ENCODE peak calls at places on chromosomes 3 and 15, in nine cellular contexts. One of them, this sample, is unnamed.

GRCh38 chr3:58090351-58090750 is 82.1 kb downstream of the FLNB start:
- DNase-seq in T-helper 17 cell: no peak
- DNase-seq in stimulated activated CD4-positive, alpha-beta T cell treated with anti-CD3 and anti-CD28 coated beads, Interleukin-4, amount 100 ng/mL, for 1 hour: no peak
- DNase-seq in GM04504: no peak
- DNase-seq in posterior cingulate gyrus: no peak
- DNase-seq in HS-5: no peak
- DNase-seq in stimulated activated CD8-positive, alpha-beta memory T cell treated with anti-CD3 and anti-CD28 coated beads, Interleukin-7, amount 100 ng/mL, for 24 hours: no peak
- DNase-seq in ELF-1: no peak
- DNase-seq in Daoy: no peak
- DNase-seq in this sample: no peak

GRCh38 chr3:18223591-18224338 is 201.4 kb downstream of the SATB1 start:
- DNase-seq in T-helper 17 cell: no peak
- DNase-seq in stimulated activated CD4-positive, alpha-beta T cell treated with anti-CD3 and anti-CD28 coated beads, Interleukin-4, amount 100 ng/mL, for 1 hour: no peak
- DNase-seq in GM04504: no peak
- DNase-seq in posterior cingulate gyrus: no peak
- DNase-seq in HS-5: no peak
- DNase-seq in stimulated activated CD8-positive, alpha-beta memory T cell treated with anti-CD3 and anti-CD28 coated beads, Interleukin-7, amount 100 ng/mL, for 24 hours: no peak
- DNase-seq in ELF-1: no peak
- DNase-seq in Daoy: no peak
- DNase-seq in this sample: no peak

GRCh38 chr3:159787191-159787590 is 201.4 kb upstream of the IL12A start:
- DNase-seq in T-helper 17 cell: no peak
- DNase-seq in stimulated activated CD4-positive, alpha-beta T cell treated with anti-CD3 and anti-CD28 coated beads, Interleukin-4, amount 100 ng/mL, for 1 hour: no peak
- DNase-seq in GM04504: peak
- DNase-seq in posterior cingulate gyrus: no peak
- DNase-seq in HS-5: no peak
- DNase-seq in stimulated activated CD8-positive, alpha-beta memory T cell treated with anti-CD3 and anti-CD28 coated beads, Interleukin-7, amount 100 ng/mL, for 24 hours: no peak
- DNase-seq in ELF-1: peak
- DNase-seq in Daoy: peak
- DNase-seq in this sample: no peak

GRCh38 chr15:69757186-69757585 is 304.6 kb downstream of the RPLP1 start:
- DNase-seq in T-helper 17 cell: no peak
- DNase-seq in stimulated activated CD4-positive, alpha-beta T cell treated with anti-CD3 and anti-CD28 coated beads, Interleukin-4, amount 100 ng/mL, for 1 hour: peak
- DNase-seq in GM04504: no peak
- DNase-seq in posterior cingulate gyrus: no peak
- DNase-seq in HS-5: no peak
- DNase-seq in stimulated activated CD8-positive, alpha-beta memory T cell treated with anti-CD3 and anti-CD28 coated beads, Interleukin-7, amount 100 ng/mL, for 24 hours: peak
- DNase-seq in ELF-1: no peak
- DNase-seq in Daoy: peak
- DNase-seq in this sample: peak

GRCh38 chr3:10518506-10519150 is 13.2 kb upstream of the ATP2B2 start:
- DNase-seq in T-helper 17 cell: no peak
- DNase-seq in stimulated activated CD4-positive, alpha-beta T cell treated with anti-CD3 and anti-CD28 coated beads, Interleukin-4, amount 100 ng/mL, for 1 hour: no peak
- DNase-seq in GM04504: no peak
- DNase-seq in posterior cingulate gyrus: peak
- DNase-seq in HS-5: no peak
- DNase-seq in stimulated activated CD8-positive, alpha-beta memory T cell treated with anti-CD3 and anti-CD28 coated beads, Interleukin-7, amount 100 ng/mL, for 24 hours: no peak
- DNase-seq in ELF-1: no peak
- DNase-seq in Daoy: peak
- DNase-seq in this sample: no peak

GRCh38 chr3:164094546-164094945 is 983.8 kb downstream of the SI start:
- DNase-seq in T-helper 17 cell: no peak
- DNase-seq in stimulated activated CD4-positive, alpha-beta T cell treated with anti-CD3 and anti-CD28 coated beads, Interleukin-4, amount 100 ng/mL, for 1 hour: no peak
- DNase-seq in GM04504: no peak
- DNase-seq in posterior cingulate gyrus: no peak
- DNase-seq in HS-5: no peak
- DNase-seq in stimulated activated CD8-positive, alpha-beta memory T cell treated with anti-CD3 and anti-CD28 coated beads, Interleukin-7, amount 100 ng/mL, for 24 hours: no peak
- DNase-seq in ELF-1: no peak
- DNase-seq in Daoy: no peak
- DNase-seq in this sample: no peak

GRCh38 chr3:14774431-14774830 is 44.3 kb upstream of the FGD5 start:
- DNase-seq in T-helper 17 cell: no peak
- DNase-seq in stimulated activated CD4-positive, alpha-beta T cell treated with anti-CD3 and anti-CD28 coated beads, Interleukin-4, amount 100 ng/mL, for 1 hour: no peak
- DNase-seq in GM04504: no peak
- DNase-seq in posterior cingulate gyrus: no peak
- DNase-seq in HS-5: no peak
- DNase-seq in stimulated activated CD8-positive, alpha-beta memory T cell treated with anti-CD3 and anti-CD28 coated beads, Interleukin-7, amount 100 ng/mL, for 24 hours: no peak
- DNase-seq in ELF-1: no peak
- DNase-seq in Daoy: no peak
- DNase-seq in this sample: no peak

GRCh38 chr3:52055537-52056351 is 627 bp downstream of the DUSP7 start:
- DNase-seq in T-helper 17 cell: peak
- DNase-seq in stimulated activated CD4-positive, alpha-beta T cell treated with anti-CD3 and anti-CD28 coated beads, Interleukin-4, amount 100 ng/mL, for 1 hour: peak
- DNase-seq in GM04504: no peak
- DNase-seq in posterior cingulate gyrus: no peak
- DNase-seq in HS-5: no peak
- DNase-seq in stimulated activated CD8-positive, alpha-beta memory T cell treated with anti-CD3 and anti-CD28 coated beads, Interleukin-7, amount 100 ng/mL, for 24 hours: no peak
- DNase-seq in ELF-1: peak
- DNase-seq in Daoy: peak
- DNase-seq in this sample: no peak

GRCh38 chr3:141091416-141091815 is 40.3 kb downstream of the SPSB4 start:
- DNase-seq in T-helper 17 cell: no peak
- DNase-seq in stimulated activated CD4-positive, alpha-beta T cell treated with anti-CD3 and anti-CD28 coated beads, Interleukin-4, amount 100 ng/mL, for 1 hour: no peak
- DNase-seq in GM04504: no peak
- DNase-seq in posterior cingulate gyrus: no peak
- DNase-seq in HS-5: no peak
- DNase-seq in stimulated activated CD8-positive, alpha-beta memory T cell treated with anti-CD3 and anti-CD28 coated beads, Interleukin-7, amount 100 ng/mL, for 24 hours: no peak
- DNase-seq in ELF-1: no peak
- DNase-seq in Daoy: no peak
- DNase-seq in this sample: no peak

GRCh38 chr3:128784228-128784627 is 58.2 kb downstream of the RAB7A start:
- DNase-seq in T-helper 17 cell: peak
- DNase-seq in stimulated activated CD4-positive, alpha-beta T cell treated with anti-CD3 and anti-CD28 coated beads, Interleukin-4, amount 100 ng/mL, for 1 hour: peak
- DNase-seq in GM04504: no peak
- DNase-seq in posterior cingulate gyrus: peak
- DNase-seq in HS-5: no peak
- DNase-seq in stimulated activated CD8-positive, alpha-beta memory T cell treated with anti-CD3 and anti-CD28 coated beads, Interleukin-7, amount 100 ng/mL, for 24 hours: no peak
- DNase-seq in ELF-1: peak
- DNase-seq in Daoy: peak
- DNase-seq in this sample: peak

GRCh38 chr3:43620953-43621405 is 832 bp downstream of the ANO10 start:
- DNase-seq in T-helper 17 cell: no peak
- DNase-seq in stimulated activated CD4-positive, alpha-beta T cell treated with anti-CD3 and anti-CD28 coated beads, Interleukin-4, amount 100 ng/mL, for 1 hour: no peak
- DNase-seq in GM04504: no peak
- DNase-seq in posterior cingulate gyrus: no peak
- DNase-seq in HS-5: no peak
- DNase-seq in stimulated activated CD8-positive, alpha-beta memory T cell treated with anti-CD3 and anti-CD28 coated beads, Interleukin-7, amount 100 ng/mL, for 24 hours: no peak
- DNase-seq in ELF-1: no peak
- DNase-seq in Daoy: no peak
- DNase-seq in this sample: no peak

GRCh38 chr15:100781961-100782525 is 97.6 kb upstream of the ALDH1A3 start:
- DNase-seq in T-helper 17 cell: no peak
- DNase-seq in stimulated activated CD4-positive, alpha-beta T cell treated with anti-CD3 and anti-CD28 coated beads, Interleukin-4, amount 100 ng/mL, for 1 hour: no peak
- DNase-seq in GM04504: no peak
- DNase-seq in posterior cingulate gyrus: no peak
- DNase-seq in HS-5: no peak
- DNase-seq in stimulated activated CD8-positive, alpha-beta memory T cell treated with anti-CD3 and anti-CD28 coated beads, Interleukin-7, amount 100 ng/mL, for 24 hours: no peak
- DNase-seq in ELF-1: no peak
- DNase-seq in Daoy: no peak
- DNase-seq in this sample: no peak

GRCh38 chr3:29718661-29719065 is 437.8 kb downstream of the RBMS3 start:
- DNase-seq in T-helper 17 cell: no peak
- DNase-seq in stimulated activated CD4-positive, alpha-beta T cell treated with anti-CD3 and anti-CD28 coated beads, Interleukin-4, amount 100 ng/mL, for 1 hour: no peak
- DNase-seq in GM04504: no peak
- DNase-seq in posterior cingulate gyrus: no peak
- DNase-seq in HS-5: no peak
- DNase-seq in stimulated activated CD8-positive, alpha-beta memory T cell treated with anti-CD3 and anti-CD28 coated beads, Interleukin-7, amount 100 ng/mL, for 24 hours: no peak
- DNase-seq in ELF-1: no peak
- DNase-seq in Daoy: no peak
- DNase-seq in this sample: no peak

GRCh38 chr3:142931222-142931621 is 32.3 kb downstream of the PAQR9 start:
- DNase-seq in T-helper 17 cell: peak
- DNase-seq in stimulated activated CD4-positive, alpha-beta T cell treated with anti-CD3 and anti-CD28 coated beads, Interleukin-4, amount 100 ng/mL, for 1 hour: peak
- DNase-seq in GM04504: no peak
- DNase-seq in posterior cingulate gyrus: no peak
- DNase-seq in HS-5: no peak
- DNase-seq in stimulated activated CD8-positive, alpha-beta memory T cell treated with anti-CD3 and anti-CD28 coated beads, Interleukin-7, amount 100 ng/mL, for 24 hours: no peak
- DNase-seq in ELF-1: peak
- DNase-seq in Daoy: peak
- DNase-seq in this sample: no peak

GRCh38 chr3:171086914-171087313 is 60.4 kb upstream of the SLC2A2 start:
- DNase-seq in T-helper 17 cell: no peak
- DNase-seq in stimulated activated CD4-positive, alpha-beta T cell treated with anti-CD3 and anti-CD28 coated beads, Interleukin-4, amount 100 ng/mL, for 1 hour: no peak
- DNase-seq in GM04504: no peak
- DNase-seq in posterior cingulate gyrus: no peak
- DNase-seq in HS-5: no peak
- DNase-seq in stimulated activated CD8-positive, alpha-beta memory T cell treated with anti-CD3 and anti-CD28 coated beads, Interleukin-7, amount 100 ng/mL, for 24 hours: no peak
- DNase-seq in ELF-1: no peak
- DNase-seq in Daoy: no peak
- DNase-seq in this sample: no peak

GRCh38 chr3:36446230-36446629 is 65.9 kb downstream of the STAC start:
- DNase-seq in T-helper 17 cell: no peak
- DNase-seq in stimulated activated CD4-positive, alpha-beta T cell treated with anti-CD3 and anti-CD28 coated beads, Interleukin-4, amount 100 ng/mL, for 1 hour: no peak
- DNase-seq in GM04504: no peak
- DNase-seq in posterior cingulate gyrus: no peak
- DNase-seq in HS-5: no peak
- DNase-seq in stimulated activated CD8-positive, alpha-beta memory T cell treated with anti-CD3 and anti-CD28 coated beads, Interleukin-7, amount 100 ng/mL, for 24 hours: no peak
- DNase-seq in ELF-1: no peak
- DNase-seq in Daoy: no peak
- DNase-seq in this sample: no peak

GRCh38 chr3:110813541-110813940 is 258.1 kb upstream of the NECTIN3 start:
- DNase-seq in T-helper 17 cell: no peak
- DNase-seq in stimulated activated CD4-positive, alpha-beta T cell treated with anti-CD3 and anti-CD28 coated beads, Interleukin-4, amount 100 ng/mL, for 1 hour: no peak
- DNase-seq in GM04504: no peak
- DNase-seq in posterior cingulate gyrus: no peak
- DNase-seq in HS-5: no peak
- DNase-seq in stimulated activated CD8-positive, alpha-beta memory T cell treated with anti-CD3 and anti-CD28 coated beads, Interleukin-7, amount 100 ng/mL, for 24 hours: no peak
- DNase-seq in ELF-1: no peak
- DNase-seq in Daoy: peak
- DNase-seq in this sample: no peak

GRCh38 chr15:45795487-45796069 is 160.7 kb downstream of the SQOR start:
- DNase-seq in T-helper 17 cell: no peak
- DNase-seq in stimulated activated CD4-positive, alpha-beta T cell treated with anti-CD3 and anti-CD28 coated beads, Interleukin-4, amount 100 ng/mL, for 1 hour: no peak
- DNase-seq in GM04504: peak
- DNase-seq in posterior cingulate gyrus: peak
- DNase-seq in HS-5: no peak
- DNase-seq in stimulated activated CD8-positive, alpha-beta memory T cell treated with anti-CD3 and anti-CD28 coated beads, Interleukin-7, amount 100 ng/mL, for 24 hours: no peak
- DNase-seq in ELF-1: peak
- DNase-seq in Daoy: peak
- DNase-seq in this sample: no peak

GRCh38 chr3:17514597-17514996 is 227.8 kb downstream of the TBC1D5 start:
- DNase-seq in T-helper 17 cell: no peak
- DNase-seq in stimulated activated CD4-positive, alpha-beta T cell treated with anti-CD3 and anti-CD28 coated beads, Interleukin-4, amount 100 ng/mL, for 1 hour: no peak
- DNase-seq in GM04504: no peak
- DNase-seq in posterior cingulate gyrus: no peak
- DNase-seq in HS-5: no peak
- DNase-seq in stimulated activated CD8-positive, alpha-beta memory T cell treated with anti-CD3 and anti-CD28 coated beads, Interleukin-7, amount 100 ng/mL, for 24 hours: no peak
- DNase-seq in ELF-1: no peak
- DNase-seq in Daoy: no peak
- DNase-seq in this sample: no peak

GRCh38 chr3:140568842-140569520 is 108.9 kb upstream of the TRIM42 start:
- DNase-seq in T-helper 17 cell: no peak
- DNase-seq in stimulated activated CD4-positive, alpha-beta T cell treated with anti-CD3 and anti-CD28 coated beads, Interleukin-4, amount 100 ng/mL, for 1 hour: no peak
- DNase-seq in GM04504: no peak
- DNase-seq in posterior cingulate gyrus: peak
- DNase-seq in HS-5: no peak
- DNase-seq in stimulated activated CD8-positive, alpha-beta memory T cell treated with anti-CD3 and anti-CD28 coated beads, Interleukin-7, amount 100 ng/mL, for 24 hours: no peak
- DNase-seq in ELF-1: no peak
- DNase-seq in Daoy: no peak
- DNase-seq in this sample: no peak

GRCh38 chr3:194112120-194113106 is 23.5 kb upstream of the HES1 start:
- DNase-seq in T-helper 17 cell: no peak
- DNase-seq in stimulated activated CD4-positive, alpha-beta T cell treated with anti-CD3 and anti-CD28 coated beads, Interleukin-4, amount 100 ng/mL, for 1 hour: no peak
- DNase-seq in GM04504: no peak
- DNase-seq in posterior cingulate gyrus: no peak
- DNase-seq in HS-5: no peak
- DNase-seq in stimulated activated CD8-positive, alpha-beta memory T cell treated with anti-CD3 and anti-CD28 coated beads, Interleukin-7, amount 100 ng/mL, for 24 hours: no peak
- DNase-seq in ELF-1: peak
- DNase-seq in Daoy: no peak
- DNase-seq in this sample: no peak

GRCh38 chr15:89115547-89115946 is 27.3 kb downstream of the ABHD2 start:
- DNase-seq in T-helper 17 cell: no peak
- DNase-seq in stimulated activated CD4-positive, alpha-beta T cell treated with anti-CD3 and anti-CD28 coated beads, Interleukin-4, amount 100 ng/mL, for 1 hour: no peak
- DNase-seq in GM04504: no peak
- DNase-seq in posterior cingulate gyrus: no peak
- DNase-seq in HS-5: no peak
- DNase-seq in stimulated activated CD8-positive, alpha-beta memory T cell treated with anti-CD3 and anti-CD28 coated beads, Interleukin-7, amount 100 ng/mL, for 24 hours: no peak
- DNase-seq in ELF-1: no peak
- DNase-seq in Daoy: no peak
- DNase-seq in this sample: no peak

GRCh38 chr15:23504003-23504402 is 57.0 kb upstream of the GOLGA6L2 start:
- DNase-seq in T-helper 17 cell: no peak
- DNase-seq in stimulated activated CD4-positive, alpha-beta T cell treated with anti-CD3 and anti-CD28 coated beads, Interleukin-4, amount 100 ng/mL, for 1 hour: no peak
- DNase-seq in GM04504: no peak
- DNase-seq in posterior cingulate gyrus: no peak
- DNase-seq in HS-5: no peak
- DNase-seq in stimulated activated CD8-positive, alpha-beta memory T cell treated with anti-CD3 and anti-CD28 coated beads, Interleukin-7, amount 100 ng/mL, for 24 hours: no peak
- DNase-seq in ELF-1: peak
- DNase-seq in Daoy: no peak
- DNase-seq in this sample: no peak

GRCh38 chr15:70770863-70771262 is 7.5 kb upstream of the UACA start:
- DNase-seq in T-helper 17 cell: no peak
- DNase-seq in stimulated activated CD4-positive, alpha-beta T cell treated with anti-CD3 and anti-CD28 coated beads, Interleukin-4, amount 100 ng/mL, for 1 hour: no peak
- DNase-seq in GM04504: no peak
- DNase-seq in posterior cingulate gyrus: no peak
- DNase-seq in HS-5: no peak
- DNase-seq in stimulated activated CD8-positive, alpha-beta memory T cell treated with anti-CD3 and anti-CD28 coated beads, Interleukin-7, amount 100 ng/mL, for 24 hours: no peak
- DNase-seq in ELF-1: no peak
- DNase-seq in Daoy: peak
- DNase-seq in this sample: no peak

GRCh38 chr3:86563358-86563970 is 427.5 kb downstream of the VGLL3 start:
- DNase-seq in T-helper 17 cell: no peak
- DNase-seq in stimulated activated CD4-positive, alpha-beta T cell treated with anti-CD3 and anti-CD28 coated beads, Interleukin-4, amount 100 ng/mL, for 1 hour: no peak
- DNase-seq in GM04504: peak
- DNase-seq in posterior cingulate gyrus: no peak
- DNase-seq in HS-5: peak
- DNase-seq in stimulated activated CD8-positive, alpha-beta memory T cell treated with anti-CD3 and anti-CD28 coated beads, Interleukin-7, amount 100 ng/mL, for 24 hours: no peak
- DNase-seq in ELF-1: no peak
- DNase-seq in Daoy: peak
- DNase-seq in this sample: no peak

GRCh38 chr3:170564664-170565063 is 21.2 kb downstream of the SLC7A14 start:
- DNase-seq in T-helper 17 cell: no peak
- DNase-seq in stimulated activated CD4-positive, alpha-beta T cell treated with anti-CD3 and anti-CD28 coated beads, Interleukin-4, amount 100 ng/mL, for 1 hour: no peak
- DNase-seq in GM04504: no peak
- DNase-seq in posterior cingulate gyrus: no peak
- DNase-seq in HS-5: no peak
- DNase-seq in stimulated activated CD8-positive, alpha-beta memory T cell treated with anti-CD3 and anti-CD28 coated beads, Interleukin-7, amount 100 ng/mL, for 24 hours: no peak
- DNase-seq in ELF-1: no peak
- DNase-seq in Daoy: no peak
- DNase-seq in this sample: no peak

GRCh38 chr15:71115567-71116351 is 488 bp downstream of the THSD4 start:
- DNase-seq in T-helper 17 cell: no peak
- DNase-seq in stimulated activated CD4-positive, alpha-beta T cell treated with anti-CD3 and anti-CD28 coated beads, Interleukin-4, amount 100 ng/mL, for 1 hour: no peak
- DNase-seq in GM04504: no peak
- DNase-seq in posterior cingulate gyrus: no peak
- DNase-seq in HS-5: no peak
- DNase-seq in stimulated activated CD8-positive, alpha-beta memory T cell treated with anti-CD3 and anti-CD28 coated beads, Interleukin-7, amount 100 ng/mL, for 24 hours: no peak
- DNase-seq in ELF-1: peak
- DNase-seq in Daoy: peak
- DNase-seq in this sample: no peak

GRCh38 chr3:73451276-73451973 is 173.3 kb downstream of the PDZRN3 start:
- DNase-seq in T-helper 17 cell: no peak
- DNase-seq in stimulated activated CD4-positive, alpha-beta T cell treated with anti-CD3 and anti-CD28 coated beads, Interleukin-4, amount 100 ng/mL, for 1 hour: no peak
- DNase-seq in GM04504: no peak
- DNase-seq in posterior cingulate gyrus: no peak
- DNase-seq in HS-5: no peak
- DNase-seq in stimulated activated CD8-positive, alpha-beta memory T cell treated with anti-CD3 and anti-CD28 coated beads, Interleukin-7, amount 100 ng/mL, for 24 hours: no peak
- DNase-seq in ELF-1: no peak
- DNase-seq in Daoy: no peak
- DNase-seq in this sample: no peak

GRCh38 chr3:50415066-50415465 is 55.7 kb upstream of the TMEM115 start:
- DNase-seq in T-helper 17 cell: no peak
- DNase-seq in stimulated activated CD4-positive, alpha-beta T cell treated with anti-CD3 and anti-CD28 coated beads, Interleukin-4, amount 100 ng/mL, for 1 hour: no peak
- DNase-seq in GM04504: no peak
- DNase-seq in posterior cingulate gyrus: no peak
- DNase-seq in HS-5: no peak
- DNase-seq in stimulated activated CD8-positive, alpha-beta memory T cell treated with anti-CD3 and anti-CD28 coated beads, Interleukin-7, amount 100 ng/mL, for 24 hours: no peak
- DNase-seq in ELF-1: peak
- DNase-seq in Daoy: no peak
- DNase-seq in this sample: no peak

GRCh38 chr3:186383026-186383993 is 21.3 kb upstream of the DGKG start:
- DNase-seq in T-helper 17 cell: no peak
- DNase-seq in stimulated activated CD4-positive, alpha-beta T cell treated with anti-CD3 and anti-CD28 coated beads, Interleukin-4, amount 100 ng/mL, for 1 hour: no peak
- DNase-seq in GM04504: no peak
- DNase-seq in posterior cingulate gyrus: peak
- DNase-seq in HS-5: no peak
- DNase-seq in stimulated activated CD8-positive, alpha-beta memory T cell treated with anti-CD3 and anti-CD28 coated beads, Interleukin-7, amount 100 ng/mL, for 24 hours: no peak
- DNase-seq in ELF-1: no peak
- DNase-seq in Daoy: no peak
- DNase-seq in this sample: no peak

GRCh38 chr3:46214751-46215352 is 6.7 kb upstream of the CCR1 start:
- DNase-seq in T-helper 17 cell: no peak
- DNase-seq in stimulated activated CD4-positive, alpha-beta T cell treated with anti-CD3 and anti-CD28 coated beads, Interleukin-4, amount 100 ng/mL, for 1 hour: no peak
- DNase-seq in GM04504: no peak
- DNase-seq in posterior cingulate gyrus: no peak
- DNase-seq in HS-5: no peak
- DNase-seq in stimulated activated CD8-positive, alpha-beta memory T cell treated with anti-CD3 and anti-CD28 coated beads, Interleukin-7, amount 100 ng/mL, for 24 hours: no peak
- DNase-seq in ELF-1: peak
- DNase-seq in Daoy: no peak
- DNase-seq in this sample: no peak

This sample was measured in activated T-helper 9 cell treated with anti-CD3 and anti-CD28 coated beads, Interleukin-2, amount 50 U/mL, for 16 hours.